ENCODE peak calls at places on chromosomes 12 and 14, in four cellular contexts. One of them, this sample, is unnamed.

GRCh38 chr14:95210699-95211098 is 53.4 kb upstream of the DICER1 start:
- DNase-seq in K562: no peak
- DNase-seq in H1: no peak
- DNase-seq in GM12878: no peak
- DNase-seq in this sample: no peak

GRCh38 chr12:53173085-53173715 is 7.3 kb upstream of the ZNF740 start:
- DNase-seq in K562: no peak
- DNase-seq in H1: no peak
- DNase-seq in GM12878: no peak
- DNase-seq in this sample: no peak

GRCh38 chr14:22650960-22651521 is 6.9 kb upstream of the OR6J1 start:
- DNase-seq in K562: no peak
- DNase-seq in H1: no peak
- DNase-seq in GM12878: peak
- DNase-seq in this sample: no peak

GRCh38 chr14:102570334-102570995 is 22.0 kb upstream of the RCOR1 start:
- DNase-seq in K562: no peak
- DNase-seq in H1: no peak
- DNase-seq in GM12878: no peak
- DNase-seq in this sample: no peak

GRCh38 chr12:68479832-68480291 is 130.8 kb upstream of the RAP1B start:
- DNase-seq in K562: no peak
- DNase-seq in H1: no peak
- DNase-seq in GM12878: no peak
- DNase-seq in this sample: no peak

GRCh38 chr12:78865297-78865955 is 852 bp downstream of the SYT1 start:
- DNase-seq in K562: no peak
- DNase-seq in H1: no peak
- DNase-seq in GM12878: no peak
- DNase-seq in this sample: no peak

GRCh38 chr14:92902726-92903125 is 20.2 kb upstream of the CHGA start:
- DNase-seq in K562: no peak
- DNase-seq in H1: no peak
- DNase-seq in GM12878: no peak
- DNase-seq in this sample: no peak

GRCh38 chr12:51218607-51219161 is 822 bp upstream of the POU6F1 start:
- DNase-seq in K562: peak
- DNase-seq in H1: peak
- DNase-seq in GM12878: no peak
- DNase-seq in this sample: no peak

GRCh38 chr12:48194780-48195179 is 8.3 kb downstream of the OR10AD1 start:
- DNase-seq in K562: no peak
- DNase-seq in H1: no peak
- DNase-seq in GM12878: no peak
- DNase-seq in this sample: no peak

GRCh38 chr12:2958432-2959193 is 584 bp upstream of the TEAD4 start:
- DNase-seq in K562: peak
- DNase-seq in H1: peak
- DNase-seq in GM12878: no peak
- DNase-seq in this sample: peak

GRCh38 chr12:65741662-65742480 is 82.4 kb upstream of the HMGA2 start:
- DNase-seq in K562: peak
- DNase-seq in H1: peak
- DNase-seq in GM12878: no peak
- DNase-seq in this sample: peak

GRCh38 chr14:67837011-67837624 is 17.5 kb downstream of the RAD51B start:
- DNase-seq in K562: peak
- DNase-seq in H1: no peak
- DNase-seq in GM12878: peak
- DNase-seq in this sample: peak

GRCh38 chr12:51944608-51945233 is 6.8 kb upstream of the ACVR1B start:
- DNase-seq in K562: no peak
- DNase-seq in H1: no peak
- DNase-seq in GM12878: no peak
- DNase-seq in this sample: no peak

GRCh38 chr12:31965090-31965489 is 5.9 kb downstream of the RESF1 start:
- DNase-seq in K562: no peak
- DNase-seq in H1: no peak
- DNase-seq in GM12878: no peak
- DNase-seq in this sample: no peak

GRCh38 chr14:92726135-92726932 is 22.1 kb downstream of the LGMN start:
- DNase-seq in K562: peak
- DNase-seq in H1: no peak
- DNase-seq in GM12878: no peak
- DNase-seq in this sample: no peak

GRCh38 chr12:8681129-8681902 is 16.5 kb upstream of the RIMKLB start:
- DNase-seq in K562: no peak
- DNase-seq in H1: no peak
- DNase-seq in GM12878: no peak
- DNase-seq in this sample: no peak

GRCh38 chr14:85948163-85948562 is 418.2 kb downstream of the FLRT2 start:
- DNase-seq in K562: no peak
- DNase-seq in H1: no peak
- DNase-seq in GM12878: no peak
- DNase-seq in this sample: no peak

GRCh38 chr14:105290598-105291356 is 10.0 kb downstream of the BRF1 start:
- DNase-seq in K562: no peak
- DNase-seq in H1: no peak
- DNase-seq in GM12878: no peak
- DNase-seq in this sample: peak

GRCh38 chr12:108691995-108692808 is 39.1 kb downstream of the CORO1C start:
- DNase-seq in K562: no peak
- DNase-seq in H1: no peak
- DNase-seq in GM12878: no peak
- DNase-seq in this sample: no peak

DNA sequence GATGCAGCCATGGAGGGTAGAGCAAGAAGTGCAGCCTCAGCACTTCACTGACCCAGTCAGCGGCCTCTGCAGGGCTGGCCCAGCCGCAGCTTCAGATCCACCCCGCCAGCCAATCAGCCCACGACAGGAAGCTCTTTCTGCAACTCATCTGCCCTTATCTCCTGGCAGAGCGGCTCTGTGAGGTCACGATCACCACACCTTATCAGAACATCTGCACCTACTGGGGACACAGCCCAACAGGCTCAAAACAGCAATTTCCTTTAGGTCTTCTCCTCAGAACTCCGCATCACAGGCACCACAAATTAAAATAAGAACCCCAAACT is 287.3 kb downstream of the BCL11B start:
- DNase-seq in K562: peak
- DNase-seq in H1: no peak
- DNase-seq in GM12878: no peak
- DNase-seq in this sample: no peak
- TF ChIP-seq NRF1 in K562: no peak
- TF ChIP-seq NRF1 in H1: no peak
- TF ChIP-seq NRF1 in GM12878: no peak
- TF ChIP-seq NRF1 in this sample: no peak

GRCh38 chr12:120231316-120232011 is 30.6 kb upstream of the RPLP0 start:
- DNase-seq in K562: peak
- DNase-seq in H1: no peak
- DNase-seq in GM12878: no peak
- DNase-seq in this sample: no peak
- TF ChIP-seq SIN3A in K562: no peak
- TF ChIP-seq SIN3A in H1: no peak
- TF ChIP-seq SIN3A in GM12878: no peak
- TF ChIP-seq SIN3A in this sample: peak

GRCh38 chr12:113959096-113959495 is 7.0 kb downstream of the RBM19 start:
- DNase-seq in K562: no peak
- DNase-seq in H1: no peak
- DNase-seq in GM12878: no peak
- DNase-seq in this sample: no peak

GRCh38 chr12:113960030-113960429 is 6.1 kb downstream of the RBM19 start:
- DNase-seq in K562: no peak
- DNase-seq in H1: no peak
- DNase-seq in GM12878: no peak
- DNase-seq in this sample: no peak

GRCh38 chr12:113958108-113958507 is 8.0 kb downstream of the RBM19 start:
- DNase-seq in K562: no peak
- DNase-seq in H1: no peak
- DNase-seq in GM12878: no peak
- DNase-seq in this sample: no peak

GRCh38 chr12:113962733-113963132 is 3.4 kb downstream of the RBM19 start:
- DNase-seq in K562: no peak
- DNase-seq in H1: no peak
- DNase-seq in GM12878: no peak
- DNase-seq in this sample: no peak

DNA sequence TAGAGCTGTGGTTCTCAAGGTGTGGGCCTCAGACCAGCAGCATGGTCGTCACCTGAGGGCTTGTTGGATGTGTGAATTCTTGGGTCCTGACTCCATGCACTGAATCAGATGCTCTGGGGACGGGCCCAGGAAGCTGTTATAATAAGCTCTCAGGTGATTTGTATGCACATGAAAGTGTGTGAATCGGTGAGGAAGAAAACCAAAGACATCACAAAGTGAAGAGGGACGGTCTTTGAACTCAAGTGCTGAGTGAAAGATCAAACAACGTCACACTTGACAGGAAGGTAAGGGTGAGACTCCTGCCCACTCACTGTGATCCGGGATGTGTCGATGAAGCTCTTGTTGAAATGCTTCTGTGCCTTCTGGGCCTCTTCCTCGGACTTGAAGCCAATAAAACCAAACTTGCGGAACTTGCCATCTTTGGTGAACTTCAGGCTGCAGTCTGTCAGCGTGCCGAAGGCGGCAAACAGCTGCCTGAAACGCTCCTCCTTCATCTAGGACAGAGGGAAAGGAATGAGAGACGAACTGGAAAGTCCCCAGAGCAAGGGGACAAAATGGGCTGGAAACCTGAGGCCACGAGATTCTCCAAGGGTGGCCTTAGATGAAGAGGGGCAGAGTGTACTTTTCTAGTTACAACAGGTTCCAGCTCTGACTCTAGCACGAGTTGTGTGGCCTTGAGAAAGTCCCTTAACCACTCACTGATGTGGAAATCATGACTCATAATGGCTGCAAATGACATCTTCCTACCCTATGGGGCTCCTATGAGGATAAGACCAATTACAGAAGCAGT is 4.0 kb downstream of the RBM19 start:
- DNase-seq in K562: no peak
- DNase-seq in H1: no peak
- DNase-seq in GM12878: peak
- DNase-seq in this sample: no peak
- TF ChIP-seq NRF1 in K562: no peak
- TF ChIP-seq NRF1 in H1: no peak
- TF ChIP-seq NRF1 in GM12878: no peak
- TF ChIP-seq NRF1 in this sample: no peak

GRCh38 chr12:126663304-126664094 is 1598.3 kb downstream of the AACS start:
- DNase-seq in K562: peak
- DNase-seq in H1: peak
- DNase-seq in GM12878: no peak
- DNase-seq in this sample: peak
- TF ChIP-seq SIN3A in K562: no peak
- TF ChIP-seq SIN3A in H1: no peak
- TF ChIP-seq SIN3A in GM12878: no peak
- TF ChIP-seq SIN3A in this sample: no peak

GRCh38 chr12:29286081-29286800 is 94.7 kb downstream of the ERGIC2 start:
- DNase-seq in K562: no peak
- DNase-seq in H1: no peak
- DNase-seq in GM12878: no peak
- DNase-seq in this sample: peak
- TF ChIP-seq NRF1 in K562: no peak
- TF ChIP-seq NRF1 in H1: no peak
- TF ChIP-seq NRF1 in GM12878: no peak
- TF ChIP-seq NRF1 in this sample: no peak

This sample was measured in SK-N-SH.